ENCODE peak calls at places on chromosomes 3 and 15, in five cellular contexts. One of them, this sample, is unnamed.

GRCh38 chr3:51706788-51707731 is at the start of gene GRM2:
- DNase-seq in occipital lobe: no peak
- DNase-seq in PC-9: no peak
- DNase-seq in activated T-cell treated with anti-CD3 and anti-CD28 coated beads for 24 hours: no peak
- DNase-seq in GM10248: no peak
- DNase-seq in this sample: peak; percentile 76

GRCh38 chr15:79523266-79523665 is 91.1 kb downstream of the MINAR1 start:
- DNase-seq in GM10248: no peak
- DNase-seq in activated T-cell treated with anti-CD3 and anti-CD28 coated beads for 24 hours: no peak
- DNase-seq in PC-9: no peak
- DNase-seq in occipital lobe: no peak
- DNase-seq in this sample: no peak

GRCh38 chr15:69861331-69862171 is 236.2 kb downstream of the TLE3 start:
- DNase-seq in activated T-cell treated with anti-CD3 and anti-CD28 coated beads for 24 hours: no peak
- DNase-seq in GM10248: no peak
- DNase-seq in PC-9: no peak
- DNase-seq in occipital lobe: no peak
- DNase-seq in this sample: no peak

GRCh38 chr15:44227584-44227983 is 32.5 kb upstream of the FRMD5 start:
- DNase-seq in occipital lobe: no peak
- DNase-seq in PC-9: no peak
- DNase-seq in activated T-cell treated with anti-CD3 and anti-CD28 coated beads for 24 hours: no peak
- DNase-seq in GM10248: no peak
- DNase-seq in this sample: no peak

GRCh38 chr3:138452491-138452890 is 18.1 kb downstream of the ESYT3 start:
- DNase-seq in PC-9: no peak
- DNase-seq in occipital lobe: no peak
- DNase-seq in GM10248: no peak
- DNase-seq in activated T-cell treated with anti-CD3 and anti-CD28 coated beads for 24 hours: no peak
- DNase-seq in this sample: no peak

GRCh38 chr15:50330921-50331320 is 24.1 kb downstream of the GABPB1 start:
- DNase-seq in GM10248: peak; percentile 35
- DNase-seq in occipital lobe: no peak
- DNase-seq in activated T-cell treated with anti-CD3 and anti-CD28 coated beads for 24 hours: no peak
- DNase-seq in PC-9: no peak
- DNase-seq in this sample: no peak

GRCh38 chr3:13546667-13547171 is 2.2 kb upstream of the FBLN2 start:
- DNase-seq in activated T-cell treated with anti-CD3 and anti-CD28 coated beads for 24 hours: no peak
- DNase-seq in PC-9: peak; percentile 62
- DNase-seq in occipital lobe: no peak
- DNase-seq in GM10248: no peak
- DNase-seq in this sample: no peak

GRCh38 chr3:143538577-143538981 is 309.7 kb downstream of the SLC9A9 start:
- DNase-seq in PC-9: no peak
- DNase-seq in GM10248: peak; percentile 10
- DNase-seq in occipital lobe: no peak
- DNase-seq in activated T-cell treated with anti-CD3 and anti-CD28 coated beads for 24 hours: no peak
- DNase-seq in this sample: no peak

GRCh38 chr15:71136159-71137137 is 21.2 kb downstream of the THSD4 start:
- DNase-seq in occipital lobe: no peak
- DNase-seq in PC-9: peak; percentile 75
- DNase-seq in activated T-cell treated with anti-CD3 and anti-CD28 coated beads for 24 hours: no peak
- DNase-seq in GM10248: no peak
- DNase-seq in this sample: no peak

GRCh38 chr3:159123877-159124276 is 322.0 kb downstream of the MFSD1 start:
- DNase-seq in PC-9: no peak
- DNase-seq in activated T-cell treated with anti-CD3 and anti-CD28 coated beads for 24 hours: no peak
- DNase-seq in occipital lobe: no peak
- DNase-seq in GM10248: no peak
- DNase-seq in this sample: no peak

GRCh38 chr3:15327941-15328340 is 4.4 kb downstream of the SH3BP5 start:
- DNase-seq in activated T-cell treated with anti-CD3 and anti-CD28 coated beads for 24 hours: no peak
- DNase-seq in PC-9: peak; percentile 85
- DNase-seq in occipital lobe: no peak
- DNase-seq in GM10248: no peak
- DNase-seq in this sample: no peak

GRCh38 chr3:71022552-71023335 is 560.8 kb downstream of the FOXP1 start:
- DNase-seq in activated T-cell treated with anti-CD3 and anti-CD28 coated beads for 24 hours: no peak
- DNase-seq in PC-9: no peak
- DNase-seq in GM10248: no peak
- DNase-seq in occipital lobe: no peak
- DNase-seq in this sample: no peak

GRCh38 chr15:34241376-34242350 is 16.8 kb downstream of the EMC4 start:
- DNase-seq in PC-9: no peak
- DNase-seq in occipital lobe: no peak
- DNase-seq in activated T-cell treated with anti-CD3 and anti-CD28 coated beads for 24 hours: peak; percentile 18
- DNase-seq in GM10248: peak; percentile 62
- DNase-seq in this sample: no peak

GRCh38 chr15:63136742-63137141 is 15.1 kb downstream of the LACTB start:
- DNase-seq in occipital lobe: no peak
- DNase-seq in PC-9: no peak
- DNase-seq in activated T-cell treated with anti-CD3 and anti-CD28 coated beads for 24 hours: no peak
- DNase-seq in GM10248: no peak
- DNase-seq in this sample: no peak

GRCh38 chr3:38497026-38497425 is 886 bp downstream of the EXOG start:
- DNase-seq in PC-9: no peak
- DNase-seq in activated T-cell treated with anti-CD3 and anti-CD28 coated beads for 24 hours: no peak
- DNase-seq in GM10248: no peak
- DNase-seq in occipital lobe: no peak
- DNase-seq in this sample: no peak

GRCh38 chr15:68279779-68280745 is 2.5 kb downstream of the FEM1B start:
- DNase-seq in PC-9: no peak
- DNase-seq in GM10248: no peak
- DNase-seq in occipital lobe: no peak
- DNase-seq in activated T-cell treated with anti-CD3 and anti-CD28 coated beads for 24 hours: no peak
- DNase-seq in this sample: no peak

GRCh38 chr15:69780374-69780773 is 317.3 kb downstream of the TLE3 start:
- DNase-seq in occipital lobe: no peak
- DNase-seq in GM10248: no peak
- DNase-seq in PC-9: no peak
- DNase-seq in activated T-cell treated with anti-CD3 and anti-CD28 coated beads for 24 hours: no peak
- DNase-seq in this sample: no peak